ENCODE peak calls at places on chromosomes 5 and 9, in six cellular contexts. H is GM12891, O is right cardiac atrium, V is brain microvascular endothelial cell, N is GM23248, F is RWPE1. L is an unnamed sample.

GRCh38 chr9:35669331-35670145 is 4.2 kb upstream of the CA9 start:
- DNase-seq in H (no peak), V (no peak), F (peak), N (no peak), O (no peak), L (peak)

GRCh38 chr9:19703702-19704101 is 85.1 kb downstream of the SLC24A2 start:
- DNase-seq in O (no peak), N (no peak), F (no peak), V (no peak), H (no peak), L (no peak)

GRCh38 chr5:38467353-38468040 is 88.9 kb downstream of the LIFR start:
- DNase-seq in O (peak), F (no peak), H (no peak), N (peak), V (no peak), L (no peak)

GRCh38 chr9:130447193-130447816 is 2.5 kb downstream of the ASS1 start:
- DNase-seq in V (no peak), N (no peak), O (peak), F (no peak), H (no peak), L (no peak)

GRCh38 chr9:21994526-21994995 is at the start of gene CDKN2B-AS1:
- DNase-seq in V (peak), F (peak), N (peak), O (peak), H (no peak), L (peak)

GRCh38 chr9:36082928-36083327 is 46.2 kb downstream of the RECK start:
- DNase-seq in N (no peak), V (no peak), F (no peak), H (no peak), O (no peak), L (no peak)

GRCh38 chr5:61604626-61605025 is 272.6 kb downstream of the ZSWIM6 start:
- DNase-seq in O (no peak), N (peak), H (no peak), V (no peak), F (peak), L (no peak)

GRCh38 chr5:52878671-52879070 is 91.0 kb downstream of the ITGA1 start:
- DNase-seq in H (no peak), N (peak), V (peak), O (no peak), F (peak), L (no peak)

GRCh38 chr5:60340326-60340725 is 359.6 kb downstream of the DEPDC1B start:
- DNase-seq in O (no peak), H (no peak), V (no peak), F (no peak), N (no peak), L (no peak)

GRCh38 chr5:143033535-143034260 is 263.5 kb downstream of the ARHGAP26 start:
- DNase-seq in N (peak), O (no peak), H (no peak), F (peak), V (peak), L (no peak)